ENCODE peak calls at places on chromosomes 5 and 9, in nine cellular contexts. E, C, S, J, I, G, O, M and R are unnamed samples.

GRCh38 chr9:109716631-109717030 is 63.4 kb upstream of the PALM2AKAP2 start:
- DNase-seq in S (no peak), O (no peak), M (no peak), J (no peak), E (no peak), C (peak), G (no peak), I (no peak), R (no peak)

GRCh38 chr5:119207105-119207504 is 136.2 kb downstream of the DMXL1 start:
- DNase-seq in C (no peak), S (no peak), G (no peak), E (no peak), I (no peak), J (no peak), O (no peak), M (no peak), R (no peak)

GRCh38 chr5:167934561-167934971 is 356.9 kb upstream of the WWC1 start:
- DNase-seq in E (no peak), G (peak), S (peak), I (no peak), C (peak), J (no peak), M (peak), O (no peak), R (no peak)

GRCh38 chr5:57317341-57317740 is 143.5 kb downstream of the GPBP1 start:
- DNase-seq in O (no peak), J (no peak), G (peak), E (no peak), C (no peak), I (no peak), S (no peak), M (no peak), R (no peak)

GRCh38 chr9:79889325-79889724 is 317.6 kb downstream of the TLE4 start:
- DNase-seq in J (no peak), M (no peak), O (no peak), I (no peak), C (no peak), E (no peak), G (no peak), S (no peak), R (no peak)

GRCh38 chr9:135890190-135890861 is 17.0 kb downstream of the CAMSAP1 start:
- DNase-seq in J (no peak), O (no peak), C (no peak), I (no peak), M (no peak), S (no peak), G (no peak), E (no peak), R (no peak)

GRCh38 chr5:169629847-169630548 is 7.1 kb upstream of the DOCK2 start:
- DNase-seq in M (peak), I (no peak), E (no peak), C (peak), G (peak), O (peak), S (no peak), J (peak), R (no peak)

GRCh38 chr5:131381011-131381410 is 117.2 kb downstream of the CDC42SE2 start:
- DNase-seq in C (no peak), O (no peak), G (peak), J (no peak), M (peak), I (no peak), S (no peak), E (peak), R (peak)

GRCh38 chr5:41661221-41661620 is 150.8 kb upstream of the PLCXD3 start:
- DNase-seq in C (no peak), I (no peak), O (no peak), M (no peak), S (no peak), J (no peak), G (no peak), E (no peak), R (no peak)

GRCh38 chr9:110916361-110916760 is 121.9 kb downstream of the LPAR1 start:
- DNase-seq in J (no peak), E (no peak), M (peak), G (no peak), S (no peak), I (no peak), O (peak), C (no peak), R (no peak)

GRCh38 chr9:110919055-110919445 is 119.2 kb downstream of the LPAR1 start:
- DNase-seq in O (no peak), C (no peak), S (no peak), G (no peak), M (no peak), E (no peak), J (no peak), I (no peak), R (no peak)

GRCh38 chr9:110921705-110922104 is 116.6 kb downstream of the LPAR1 start:
- DNase-seq in C (no peak), M (no peak), I (no peak), J (no peak), O (no peak), E (no peak), G (no peak), S (no peak), R (no peak)

GRCh38 chr9:110919609-110920008 is 118.7 kb downstream of the LPAR1 start:
- DNase-seq in J (no peak), E (no peak), G (peak), M (peak), I (no peak), C (peak), S (no peak), O (no peak), R (no peak)

GRCh38 chr9:110918316-110919054 is 119.8 kb downstream of the LPAR1 start:
- DNase-seq in O (peak), I (no peak), G (peak), E (no peak), C (peak), S (no peak), M (peak), J (no peak), R (peak)
- H3K4me3 ChIP-seq in O (peak), I (no peak), G (no peak), E (no peak), C (no peak), S (no peak), M (no peak), J (no peak), R (no peak)

GRCh38 chr5:128667148-128667547 is 129.1 kb upstream of the FBN2 start:
- DNase-seq in J (no peak), G (no peak), S (no peak), I (no peak), E (no peak), M (no peak), C (no peak), O (no peak), R (peak)
- TF ChIP-seq CTCF in J (peak), G (peak), S (peak), I (no peak), E (no peak), M (no peak), C (no peak), O (no peak), R (no peak)

DNA sequence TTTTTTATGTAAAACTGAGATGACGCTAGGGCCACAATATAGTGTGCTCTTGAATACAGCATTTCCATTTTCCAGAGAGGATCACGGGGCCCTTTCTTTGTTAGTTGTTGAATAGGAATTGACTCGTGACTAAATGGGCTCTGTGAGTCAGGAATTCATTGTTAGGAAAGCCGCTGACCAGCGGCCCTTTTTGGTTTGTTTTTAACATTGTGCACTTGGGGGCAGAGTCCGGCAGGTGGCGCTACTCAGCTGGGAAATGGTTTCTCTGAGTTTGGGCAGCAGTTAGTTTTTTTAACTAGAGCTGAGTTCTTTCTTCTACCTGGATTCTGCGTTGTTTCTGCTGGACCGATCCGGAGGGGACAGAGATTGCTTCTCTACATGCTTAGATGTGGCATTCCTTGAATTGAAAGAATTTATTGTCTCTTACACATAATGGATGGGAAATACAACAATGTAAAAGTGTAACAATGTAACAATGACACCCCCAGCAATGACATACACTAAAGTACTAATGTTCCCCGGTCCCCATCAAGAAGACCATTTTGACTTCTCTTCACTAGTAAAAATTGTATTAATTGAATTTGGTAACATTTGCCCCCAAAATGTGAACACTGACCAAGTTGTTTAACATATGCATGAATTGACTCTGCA is 760.0 kb downstream of the TAF11L14 start:
- DNase-seq in G (peak), I (no peak), E (peak), S (peak), J (peak), C (peak), M (peak), O (no peak), R (peak)
- H3K4me3 ChIP-seq in G (no peak), I (no peak), E (no peak), S (no peak), J (no peak), C (no peak), M (no peak), O (no peak), R (no peak)

GRCh38 chr9:21993893-21994525 is at the start of gene CDKN2A:
- DNase-seq in E (no peak), J (no peak), S (no peak), C (peak), I (no peak), G (peak), O (no peak), M (no peak), R (peak)
- TF ChIP-seq CTCF in E (no peak), J (no peak), S (no peak), C (no peak), I (no peak), G (no peak), O (no peak), M (no peak), R (no peak)

GRCh38 chr9:2264081-2264480 is 248.9 kb downstream of the SMARCA2 start:
- DNase-seq in E (no peak), I (no peak), S (no peak), J (no peak), O (no peak), G (no peak), M (no peak), C (no peak), R (no peak)
- H3K4me3 ChIP-seq in E (no peak), I (no peak), S (no peak), J (no peak), O (no peak), G (no peak), M (no peak), C (no peak), R (no peak)

GRCh38 chr5:93404246-93404645 is 176.8 kb downstream of the NR2F1-AS1 start:
- DNase-seq in E (no peak), O (no peak), S (no peak), C (no peak), J (no peak), G (peak), M (no peak), I (no peak), R (no peak)
- TF ChIP-seq CTCF in E (no peak), O (no peak), S (no peak), C (no peak), J (no peak), G (no peak), M (no peak), I (no peak), R (no peak)

DNA sequence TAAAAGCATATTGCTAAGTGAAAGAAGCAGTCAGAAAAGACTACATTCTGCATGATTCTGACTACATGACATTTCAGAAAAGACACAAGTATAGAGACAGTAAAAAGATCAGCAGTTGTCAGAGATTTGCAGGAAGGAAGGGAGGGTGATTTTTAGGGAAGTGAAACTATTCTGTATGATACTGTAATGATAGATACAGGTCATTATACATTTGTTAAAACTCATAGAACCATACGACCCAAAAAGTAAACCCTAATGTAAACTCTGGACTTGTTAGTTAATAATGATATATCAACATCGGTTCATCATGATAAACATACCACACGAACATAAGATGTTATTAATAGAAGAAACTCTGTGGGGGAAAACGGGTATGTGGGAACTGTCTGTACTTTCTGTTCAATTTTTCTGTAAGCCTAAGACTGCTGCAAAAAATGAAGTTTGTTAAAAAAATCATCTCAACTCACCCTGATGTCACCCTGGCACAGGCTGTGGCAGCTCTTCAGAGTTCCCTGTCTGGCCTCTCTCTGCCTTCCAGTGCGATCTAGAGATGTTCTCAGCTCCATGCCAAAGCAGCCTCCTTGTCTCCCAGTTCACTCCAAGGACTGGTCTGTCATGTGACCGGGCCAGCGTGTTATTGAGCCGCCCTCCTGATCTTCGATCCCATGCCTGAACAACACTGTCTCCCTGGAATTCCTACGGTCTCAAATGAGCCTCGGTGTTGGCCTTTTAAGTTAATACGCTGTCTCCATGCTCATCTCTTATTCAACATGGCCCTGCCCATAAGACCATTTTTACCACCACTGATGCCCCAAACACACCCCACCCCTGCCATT is 35.4 kb downstream of the PRLR start:
- DNase-seq in O (no peak), E (peak), I (no peak), G (no peak), C (no peak), M (no peak), J (no peak), S (no peak), R (peak)
- H3K4me3 ChIP-seq in O (no peak), E (no peak), I (no peak), G (no peak), C (no peak), M (no peak), J (no peak), S (no peak), R (no peak)

GRCh38 chr9:116163293-116164055 is 9.9 kb downstream of the PAPPA start:
- DNase-seq in M (no peak), J (no peak), C (no peak), I (no peak), G (no peak), O (no peak), S (no peak), E (peak), R (peak)
- TF ChIP-seq CTCF in M (no peak), J (peak), C (peak), I (peak), G (peak), O (peak), S (peak), E (peak), R (peak)

GRCh38 chr5:43193952-43194321 is 1.9 kb downstream of the NIM1K start:
- DNase-seq in I (no peak), M (no peak), S (no peak), C (no peak), O (no peak), E (no peak), J (no peak), G (no peak), R (no peak)
- H3K4me3 ChIP-seq in I (no peak), M (peak), S (no peak), C (peak), O (peak), E (no peak), J (peak), G (peak), R (no peak)

DNA sequence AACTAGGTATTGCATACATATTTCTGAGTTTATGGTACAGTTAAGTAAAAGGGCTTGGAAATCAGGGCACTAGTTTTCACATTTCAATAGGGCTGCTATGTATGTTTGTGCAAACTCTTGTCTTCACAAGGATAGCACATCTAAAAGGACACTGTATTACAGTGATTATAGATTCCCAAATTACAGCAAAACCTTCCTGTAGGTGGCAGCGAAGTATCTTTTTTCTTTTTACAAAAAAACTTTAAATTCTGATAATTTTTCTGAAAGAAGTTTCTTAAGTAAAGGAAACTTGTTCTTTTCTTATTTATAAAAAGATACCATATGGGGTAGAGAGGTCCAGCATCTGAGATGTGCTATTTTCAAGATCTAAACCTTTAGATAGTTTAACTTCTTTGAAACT is 337.8 kb downstream of the PTPRD start:
- DNase-seq in E (no peak), I (no peak), M (peak), C (no peak), O (no peak), S (no peak), G (no peak), J (no peak), R (no peak)
- TF ChIP-seq CTCF in E (peak), I (no peak), M (no peak), C (no peak), O (peak), S (no peak), G (peak), J (peak), R (no peak)